ENCODE peak calls at places on chromosomes 5 and 9, in six cellular contexts. O is GM12892, A is HepG2, F is K562, S is H1, K is GM12878. D is an unnamed sample.
A peak's percentile ranks its signal among the peaks of the same experiment; 100 is the strongest.

GRCh38 chr5:94802450-94802849 is 184.0 kb downstream of the SLF1 start:
- DNase-seq in K (no peak), A (no peak), S (no peak), O (no peak), F (no peak), D (no peak)

GRCh38 chr9:110029422-110029814 is 178.5 kb downstream of the C9orf152 start:
- DNase-seq in O (no peak), K (no peak), A (peak; percentile 82), S (no peak), F (no peak), D (no peak)

GRCh38 chr5:135433626-135434426 is 13.3 kb downstream of the DCANP1 start:
- DNase-seq in A (peak; percentile 58), S (no peak), K (no peak), F (peak; percentile 34), O (no peak), D (no peak)

GRCh38 chr9:114017741-114018715 is 60.1 kb downstream of the AMBP start:
- DNase-seq in O (no peak), A (no peak), K (no peak), S (no peak), F (no peak), D (no peak)

GRCh38 chr9:22100626-22101025 is 91.5 kb upstream of the CDKN2B start:
- DNase-seq in S (no peak), O (no peak), F (no peak), A (no peak), K (no peak), D (no peak)

GRCh38 chr9:72907421-72907820 is 45.4 kb downstream of the ALDH1A1 start:
- DNase-seq in O (no peak), S (no peak), F (no peak), K (no peak), A (no peak), D (no peak)

GRCh38 chr9:122377241-122378164 is 6.7 kb downstream of the PTGS1 start:
- DNase-seq in K (no peak), F (peak; percentile 43), S (no peak), A (no peak), O (no peak), D (no peak)

GRCh38 chr5:172910828-172911627 is 48.2 kb upstream of the RPL26L1 start:
- DNase-seq in A (peak; percentile 27), O (peak; percentile 41), F (no peak), S (no peak), K (peak; percentile 61), D (no peak)

GRCh38 chr5:94524841-94525697 is 93.3 kb downstream of the KIAA0825 start:
- DNase-seq in K (peak; percentile 9), S (no peak), F (peak; percentile 23), A (peak; percentile 47), O (no peak), D (no peak)

GRCh38 chr5:112576298-112576925 is 157.3 kb upstream of the EPB41L4A start:
- DNase-seq in A (no peak), K (no peak), S (no peak), O (no peak), F (no peak), D (no peak)

GRCh38 chr9:133961226-133962165 is 30.6 kb downstream of the VAV2 start:
- DNase-seq in F (no peak), S (no peak), O (no peak), K (no peak), A (no peak), D (no peak)

GRCh38 chr5:135016926-135017325 is 17.1 kb downstream of the PITX1 start:
- DNase-seq in S (no peak), O (no peak), A (no peak), K (no peak), F (no peak), D (no peak)

GRCh38 chr9:101478444-101478843 is 42.9 kb upstream of the ALDOB start:
- DNase-seq in S (no peak), O (no peak), K (no peak), A (no peak), F (no peak), D (no peak)

GRCh38 chr9:70315389-70315788 is 56.6 kb downstream of the SMC5 start:
- DNase-seq in S (no peak), F (no peak), O (no peak), K (no peak), A (no peak), D (no peak)

GRCh38 chr5:80481019-80481893 is 6.6 kb upstream of the FAM151B start:
- DNase-seq in F (peak; percentile 37), O (no peak), A (peak; percentile 67), K (peak; percentile 27), S (peak; percentile 17), D (peak; percentile 7)

GRCh38 chr5:57784106-57784505 is 301.5 kb upstream of the ACTBL2 start:
- DNase-seq in O (no peak), S (no peak), F (no peak), A (no peak), K (no peak), D (no peak)

GRCh38 chr9:74760031-74760700 is 127.6 kb downstream of the TRPM6 start:
- DNase-seq in K (no peak), O (no peak), F (no peak), A (peak; percentile 24), S (no peak), D (no peak)

GRCh38 chr5:81553570-81554212 is 159.8 kb upstream of the ACOT12 start:
- DNase-seq in A (no peak), O (no peak), F (no peak), K (no peak), S (no peak), D (no peak)

GRCh38 chr5:138109463-138110265 is 25.8 kb downstream of the WNT8A start:
- DNase-seq in O (no peak), K (no peak), A (no peak), F (peak; percentile 1), S (no peak), D (no peak)

GRCh38 chr5:148125641-148126040 is 42.7 kb upstream of the SPINK14 start:
- DNase-seq in S (no peak), A (peak; percentile 8), F (no peak), O (no peak), K (no peak), D (no peak)

GRCh38 chr5:84696651-84697050 is 312.0 kb upstream of the EDIL3 start:
- DNase-seq in A (no peak), F (no peak), K (no peak), S (no peak), O (no peak), D (no peak)

GRCh38 chr5:177392765-177393164 is 7.7 kb downstream of the PFN3 start:
- DNase-seq in S (no peak), A (no peak), F (no peak), O (no peak), K (no peak), D (no peak)

GRCh38 chr9:36731576-36731975 is 158.9 kb downstream of the MELK start:
- DNase-seq in S (no peak), O (no peak), F (no peak), A (no peak), K (peak; percentile 19), D (no peak)

GRCh38 chr9:87516222-87516930 is 18.7 kb downstream of the DAPK1 start:
- DNase-seq in K (no peak), A (peak; percentile 41), F (peak; percentile 53), S (no peak), O (no peak), D (no peak)
- TF ChIP-seq POLR2AphosphoS5 in K (no peak), A (no peak), F (peak; percentile 49), S (no peak), O (no peak), D (no peak)

GRCh38 chr5:118862596-118862995 is 125.8 kb downstream of the DTWD2 start:
- DNase-seq in S (no peak), A (no peak), K (no peak), F (no peak), O (no peak), D (no peak)
- TF ChIP-seq TAF1 in S (no peak), A (no peak), K (no peak), F (no peak), O (no peak), D (no peak)

GRCh38 chr5:39132128-39132447 is 57.9 kb upstream of the RICTOR start:
- DNase-seq in F (no peak), S (no peak), A (no peak), O (no peak), K (no peak), D (no peak)
- TF ChIP-seq POLR2A in F (no peak), S (no peak), A (no peak), O (no peak), K (no peak), D (no peak)

GRCh38 chr5:10652151-10652550 is 88.3 kb downstream of the ANKRD33B start:
- DNase-seq in O (no peak), F (no peak), K (no peak), A (peak; percentile 12), S (no peak), D (no peak)

GRCh38 chr5:10649518-10650410 is 85.9 kb downstream of the ANKRD33B start:
- DNase-seq in F (no peak), S (no peak), A (no peak), O (no peak), K (no peak), D (no peak)

GRCh38 chr5:10645671-10646070 is 81.8 kb downstream of the ANKRD33B start:
- DNase-seq in S (no peak), K (no peak), F (no peak), A (no peak), O (no peak), D (no peak)

GRCh38 chr5:10647640-10648039 is 83.8 kb downstream of the ANKRD33B start:
- DNase-seq in S (no peak), K (no peak), A (no peak), F (no peak), O (no peak), D (no peak)

GRCh38 chr5:10648806-10649517 is 85.1 kb downstream of the ANKRD33B start:
- DNase-seq in O (no peak), S (no peak), A (no peak), K (no peak), F (no peak), D (no peak)
- TF ChIP-seq POLR2AphosphoS5 in O (no peak), S (no peak), A (no peak), K (no peak), F (no peak), D (peak; percentile 39)

DNA sequence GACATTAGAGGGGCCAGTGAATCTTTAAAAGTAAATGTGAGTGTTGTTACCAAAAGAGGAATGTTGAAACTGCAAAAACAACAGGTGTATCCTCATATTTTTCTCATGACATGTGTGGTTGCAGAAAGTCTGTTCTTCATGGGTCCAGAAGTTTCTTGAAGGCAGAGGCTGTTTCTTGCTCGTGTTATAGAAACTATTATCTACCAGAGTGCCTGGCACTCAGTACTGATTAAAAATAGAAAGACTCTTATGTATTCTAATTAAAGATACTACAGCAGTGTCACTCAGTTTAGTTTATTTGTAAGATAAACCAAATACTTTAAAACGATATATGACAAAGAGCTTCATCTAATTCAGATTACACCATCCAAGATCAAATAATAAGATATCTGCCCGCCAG is 1864.2 kb upstream of the WWC1 start:
- DNase-seq in K (no peak), F (no peak), O (no peak), S (no peak), A (no peak), D (no peak)
- TF ChIP-seq TAF1 in K (no peak), F (no peak), O (no peak), S (no peak), A (no peak), D (no peak)

D was measured in GM12891.